ENCODE peak calls at places on chromosomes 12 and 14, in five cellular contexts. One of them, this sample, is unnamed.
A peak's percentile ranks its signal among the peaks of the same experiment; 100 is the strongest.

GRCh38 chr14:64762044-64763034 is 58.1 kb downstream of the PLEKHG3 start:
- DNase-seq in ovary: peak; percentile 97
- DNase-seq in left ventricle myocardium inferior: peak; percentile 82
- DNase-seq in GM23338: no peak
- DNase-seq in Peyer's patch: peak; percentile 75
- DNase-seq in this sample: peak; percentile 80

GRCh38 chr12:8036366-8036765 is 3.9 kb downstream of the FOXJ2 start:
- DNase-seq in ovary: no peak
- DNase-seq in left ventricle myocardium inferior: peak; percentile 45
- DNase-seq in GM23338: no peak
- DNase-seq in Peyer's patch: no peak
- DNase-seq in this sample: no peak

GRCh38 chr14:77681196-77682157 is 26.3 kb downstream of the ALKBH1 start:
- DNase-seq in ovary: no peak
- DNase-seq in left ventricle myocardium inferior: no peak
- DNase-seq in GM23338: no peak
- DNase-seq in Peyer's patch: peak; percentile 51
- DNase-seq in this sample: peak; percentile 88

GRCh38 chr14:97791906-97792305 is 994.7 kb downstream of the VRK1 start:
- DNase-seq in ovary: no peak
- DNase-seq in left ventricle myocardium inferior: no peak
- DNase-seq in GM23338: no peak
- DNase-seq in Peyer's patch: no peak
- DNase-seq in this sample: no peak

GRCh38 chr12:14723763-14724162 is 27.4 kb upstream of the GUCY2C start:
- DNase-seq in ovary: no peak
- DNase-seq in left ventricle myocardium inferior: peak; percentile 37
- DNase-seq in GM23338: peak; percentile 81
- DNase-seq in Peyer's patch: peak; percentile 52
- DNase-seq in this sample: peak; percentile 72

GRCh38 chr12:124125472-124125871 is 152.5 kb downstream of the ZNF664 start:
- DNase-seq in ovary: no peak
- DNase-seq in left ventricle myocardium inferior: no peak
- DNase-seq in GM23338: no peak
- DNase-seq in Peyer's patch: no peak
- DNase-seq in this sample: no peak

GRCh38 chr14:34484726-34485125 is 22.7 kb upstream of the SPTSSA start:
- DNase-seq in ovary: no peak
- DNase-seq in left ventricle myocardium inferior: no peak
- DNase-seq in GM23338: no peak
- DNase-seq in Peyer's patch: no peak
- DNase-seq in this sample: no peak

GRCh38 chr12:94614288-94614721 is 36.1 kb downstream of the TMCC3 start:
- DNase-seq in ovary: no peak
- DNase-seq in left ventricle myocardium inferior: no peak
- DNase-seq in GM23338: peak; percentile 76
- DNase-seq in Peyer's patch: no peak
- DNase-seq in this sample: no peak

GRCh38 chr12:124919646-124920352 is 5.3 kb upstream of the UBC start:
- DNase-seq in ovary: no peak
- DNase-seq in left ventricle myocardium inferior: no peak
- DNase-seq in GM23338: no peak
- DNase-seq in Peyer's patch: no peak
- DNase-seq in this sample: peak; percentile 85

GRCh38 chr12:69252033-69252432 is 12.7 kb downstream of the CPSF6 start:
- DNase-seq in ovary: no peak
- DNase-seq in left ventricle myocardium inferior: no peak
- DNase-seq in GM23338: no peak
- DNase-seq in Peyer's patch: no peak
- DNase-seq in this sample: no peak

GRCh38 chr12:39239484-39240143 is 203.3 kb downstream of the KIF21A start:
- DNase-seq in ovary: no peak
- DNase-seq in left ventricle myocardium inferior: no peak
- DNase-seq in GM23338: no peak
- DNase-seq in Peyer's patch: no peak
- DNase-seq in this sample: no peak

GRCh38 chr12:114669501-114670256 is 14.3 kb downstream of the TBX3 start:
- DNase-seq in ovary: peak; percentile 51
- DNase-seq in left ventricle myocardium inferior: no peak
- DNase-seq in GM23338: peak; percentile 77
- DNase-seq in Peyer's patch: no peak
- DNase-seq in this sample: no peak

GRCh38 chr14:36751116-36751515 is 89.5 kb downstream of the PAX9 start:
- DNase-seq in ovary: no peak
- DNase-seq in left ventricle myocardium inferior: no peak
- DNase-seq in GM23338: no peak
- DNase-seq in Peyer's patch: no peak
- DNase-seq in this sample: no peak

GRCh38 chr12:7433276-7433822 is 10.6 kb downstream of the CD163L1 start:
- DNase-seq in ovary: no peak
- DNase-seq in left ventricle myocardium inferior: no peak
- DNase-seq in GM23338: no peak
- DNase-seq in Peyer's patch: no peak
- DNase-seq in this sample: no peak

GRCh38 chr12:43287991-43288390 is 264.0 kb downstream of the ADAMTS20 start:
- DNase-seq in ovary: no peak
- DNase-seq in left ventricle myocardium inferior: no peak
- DNase-seq in GM23338: no peak
- DNase-seq in Peyer's patch: no peak
- DNase-seq in this sample: peak; percentile 38

GRCh38 chr12:28313631-28314030 is 123.4 kb downstream of the CCDC91 start:
- DNase-seq in ovary: no peak
- DNase-seq in left ventricle myocardium inferior: no peak
- DNase-seq in GM23338: no peak
- DNase-seq in Peyer's patch: no peak
- DNase-seq in this sample: no peak

GRCh38 chr12:45350861-45351260 is 135.0 kb downstream of the ANO6 start:
- DNase-seq in ovary: no peak
- DNase-seq in left ventricle myocardium inferior: no peak
- DNase-seq in GM23338: no peak
- DNase-seq in Peyer's patch: no peak
- DNase-seq in this sample: no peak

GRCh38 chr12:102769323-102769916 is 147.6 kb downstream of the PAH start:
- DNase-seq in ovary: peak; percentile 63
- DNase-seq in left ventricle myocardium inferior: peak; percentile 23
- DNase-seq in GM23338: peak; percentile 84
- DNase-seq in Peyer's patch: no peak
- DNase-seq in this sample: peak; percentile 39

GRCh38 chr14:100037351-100037750 is 27.9 kb upstream of the EVL start:
- DNase-seq in ovary: no peak
- DNase-seq in left ventricle myocardium inferior: no peak
- DNase-seq in GM23338: no peak
- DNase-seq in Peyer's patch: no peak
- DNase-seq in this sample: no peak

GRCh38 chr12:2963760-2964292 is 4.6 kb downstream of the TEAD4 start:
- DNase-seq in ovary: no peak
- DNase-seq in left ventricle myocardium inferior: peak; percentile 47
- DNase-seq in GM23338: peak; percentile 81
- DNase-seq in Peyer's patch: no peak
- DNase-seq in this sample: no peak

GRCh38 chr12:13342971-13343370 is 146.4 kb downstream of the EMP1 start:
- DNase-seq in ovary: no peak
- DNase-seq in left ventricle myocardium inferior: no peak
- DNase-seq in GM23338: no peak
- DNase-seq in Peyer's patch: no peak
- DNase-seq in this sample: no peak

GRCh38 chr12:5503774-5504173 is 71.9 kb downstream of the NTF3 start:
- DNase-seq in ovary: no peak
- DNase-seq in left ventricle myocardium inferior: no peak
- DNase-seq in GM23338: no peak
- DNase-seq in Peyer's patch: peak; percentile 81
- DNase-seq in this sample: peak; percentile 94

GRCh38 chr12:120684523-120684932 is 2.4 kb upstream of the MLEC start:
- DNase-seq in ovary: no peak
- DNase-seq in left ventricle myocardium inferior: no peak
- DNase-seq in GM23338: no peak
- DNase-seq in Peyer's patch: no peak
- DNase-seq in this sample: no peak

GRCh38 chr14:62645649-62646048 is 399.6 kb downstream of the KCNH5 start:
- DNase-seq in ovary: no peak
- DNase-seq in left ventricle myocardium inferior: no peak
- DNase-seq in GM23338: no peak
- DNase-seq in Peyer's patch: no peak
- DNase-seq in this sample: no peak

GRCh38 chr14:105873870-105874512 is 347.6 kb downstream of the TMEM121 start:
- DNase-seq in ovary: no peak
- DNase-seq in left ventricle myocardium inferior: no peak
- DNase-seq in GM23338: no peak
- DNase-seq in Peyer's patch: no peak
- DNase-seq in this sample: no peak

GRCh38 chr14:29518335-29518734 is 409.3 kb downstream of the PRKD1 start:
- DNase-seq in ovary: no peak
- DNase-seq in left ventricle myocardium inferior: no peak
- DNase-seq in GM23338: no peak
- DNase-seq in Peyer's patch: no peak
- DNase-seq in this sample: no peak

GRCh38 chr14:49106721-49107689 is 479.2 kb downstream of the RPS29 start:
- DNase-seq in ovary: no peak
- DNase-seq in left ventricle myocardium inferior: no peak
- DNase-seq in GM23338: no peak
- DNase-seq in Peyer's patch: no peak
- DNase-seq in this sample: no peak

GRCh38 chr12:55736780-55737580 is 5.9 kb upstream of the GDF11 start:
- DNase-seq in ovary: no peak
- DNase-seq in left ventricle myocardium inferior: peak; percentile 64
- DNase-seq in GM23338: peak; percentile 98
- DNase-seq in Peyer's patch: peak; percentile 89
- DNase-seq in this sample: peak; percentile 93

GRCh38 chr14:92961567-92961855 is 38.6 kb downstream of the CHGA start:
- DNase-seq in ovary: no peak
- DNase-seq in left ventricle myocardium inferior: peak; percentile 12
- DNase-seq in GM23338: no peak
- DNase-seq in Peyer's patch: no peak
- DNase-seq in this sample: no peak

GRCh38 chr14:51119411-51120051 is 24.6 kb upstream of the TRIM9 start:
- DNase-seq in ovary: no peak
- DNase-seq in left ventricle myocardium inferior: no peak
- DNase-seq in GM23338: no peak
- DNase-seq in Peyer's patch: no peak
- DNase-seq in this sample: no peak

GRCh38 chr12:53486730-53487487 is 12.3 kb downstream of the MAP3K12 start:
- DNase-seq in ovary: no peak
- DNase-seq in left ventricle myocardium inferior: no peak
- DNase-seq in GM23338: no peak
- DNase-seq in Peyer's patch: no peak
- DNase-seq in this sample: no peak

GRCh38 chr12:53484686-53485567 is 14.3 kb downstream of the MAP3K12 start:
- DNase-seq in ovary: no peak
- DNase-seq in left ventricle myocardium inferior: no peak
- DNase-seq in GM23338: no peak
- DNase-seq in Peyer's patch: no peak
- DNase-seq in this sample: peak; percentile 51

GRCh38 chr12:53483979-53484377 is 15.3 kb downstream of the MAP3K12 start:
- DNase-seq in ovary: no peak
- DNase-seq in left ventricle myocardium inferior: no peak
- DNase-seq in GM23338: no peak
- DNase-seq in Peyer's patch: no peak
- DNase-seq in this sample: no peak

GRCh38 chr12:53483225-53483978 is 15.9 kb downstream of the MAP3K12 start:
- DNase-seq in ovary: no peak
- DNase-seq in left ventricle myocardium inferior: no peak
- DNase-seq in GM23338: peak; percentile 37
- DNase-seq in Peyer's patch: peak; percentile 69
- DNase-seq in this sample: peak; percentile 90

GRCh38 chr12:53485955-53486729 is 13.1 kb downstream of the MAP3K12 start:
- DNase-seq in ovary: no peak
- DNase-seq in left ventricle myocardium inferior: no peak
- DNase-seq in GM23338: no peak
- DNase-seq in Peyer's patch: no peak
- DNase-seq in this sample: no peak
- H3K36me3 ChIP-seq in ovary: no peaks in the 10 kb centered on the region
- H3K36me3 ChIP-seq in left ventricle myocardium inferior: peaks cover 53% of the 10 kb centered on the region
- H3K36me3 ChIP-seq in GM23338: peaks cover 4% of the 10 kb centered on the region
- H3K36me3 ChIP-seq in Peyer's patch: peaks cover 48% of the 10 kb centered on the region
- H3K36me3 ChIP-seq in this sample: peaks cover 5% of the 10 kb centered on the region

DNA sequence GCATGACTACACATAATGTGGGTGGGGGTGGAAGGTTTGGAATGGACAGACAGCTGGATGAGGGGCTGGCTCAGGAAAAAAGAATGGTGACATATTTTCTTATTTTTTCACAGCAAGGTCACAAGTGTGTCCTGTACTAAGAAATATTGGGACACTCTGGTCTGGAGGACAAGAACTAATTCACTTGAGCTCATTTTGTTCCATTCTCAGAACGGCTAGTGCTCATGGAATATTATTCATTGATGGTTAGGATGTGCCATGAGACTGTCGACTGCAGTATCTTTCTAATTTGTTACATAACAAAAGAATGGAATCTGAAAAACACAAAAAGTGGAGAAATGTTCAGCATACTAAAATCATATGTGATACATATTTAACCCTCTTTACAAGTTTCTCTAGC is 149.5 kb downstream of the BMP4 start:
- DNase-seq in ovary: no peak
- DNase-seq in left ventricle myocardium inferior: no peak
- DNase-seq in GM23338: no peak
- DNase-seq in Peyer's patch: no peak
- DNase-seq in this sample: no peak
- H3K27ac ChIP-seq in ovary: no peak overlapping the region
- H3K27ac ChIP-seq in left ventricle myocardium inferior: peak overlapping the region; percentile 71
- H3K27ac ChIP-seq in GM23338: no peak overlapping the region
- H3K27ac ChIP-seq in Peyer's patch: no peak overlapping the region
- H3K27ac ChIP-seq in this sample: no peak overlapping the region

GRCh38 chr12:21848192-21848591 is 73.7 kb upstream of the KCNJ8 start:
- DNase-seq in ovary: no peak
- DNase-seq in left ventricle myocardium inferior: no peak
- DNase-seq in GM23338: no peak
- DNase-seq in Peyer's patch: no peak
- DNase-seq in this sample: no peak
- H3K36me3 ChIP-seq in ovary: no peaks in the 10 kb centered on the region
- H3K36me3 ChIP-seq in left ventricle myocardium inferior: peaks cover 65% of the 10 kb centered on the region
- H3K36me3 ChIP-seq in GM23338: no peaks in the 10 kb centered on the region
- H3K36me3 ChIP-seq in Peyer's patch: no peaks in the 10 kb centered on the region
- H3K36me3 ChIP-seq in this sample: no peaks in the 10 kb centered on the region

DNA sequence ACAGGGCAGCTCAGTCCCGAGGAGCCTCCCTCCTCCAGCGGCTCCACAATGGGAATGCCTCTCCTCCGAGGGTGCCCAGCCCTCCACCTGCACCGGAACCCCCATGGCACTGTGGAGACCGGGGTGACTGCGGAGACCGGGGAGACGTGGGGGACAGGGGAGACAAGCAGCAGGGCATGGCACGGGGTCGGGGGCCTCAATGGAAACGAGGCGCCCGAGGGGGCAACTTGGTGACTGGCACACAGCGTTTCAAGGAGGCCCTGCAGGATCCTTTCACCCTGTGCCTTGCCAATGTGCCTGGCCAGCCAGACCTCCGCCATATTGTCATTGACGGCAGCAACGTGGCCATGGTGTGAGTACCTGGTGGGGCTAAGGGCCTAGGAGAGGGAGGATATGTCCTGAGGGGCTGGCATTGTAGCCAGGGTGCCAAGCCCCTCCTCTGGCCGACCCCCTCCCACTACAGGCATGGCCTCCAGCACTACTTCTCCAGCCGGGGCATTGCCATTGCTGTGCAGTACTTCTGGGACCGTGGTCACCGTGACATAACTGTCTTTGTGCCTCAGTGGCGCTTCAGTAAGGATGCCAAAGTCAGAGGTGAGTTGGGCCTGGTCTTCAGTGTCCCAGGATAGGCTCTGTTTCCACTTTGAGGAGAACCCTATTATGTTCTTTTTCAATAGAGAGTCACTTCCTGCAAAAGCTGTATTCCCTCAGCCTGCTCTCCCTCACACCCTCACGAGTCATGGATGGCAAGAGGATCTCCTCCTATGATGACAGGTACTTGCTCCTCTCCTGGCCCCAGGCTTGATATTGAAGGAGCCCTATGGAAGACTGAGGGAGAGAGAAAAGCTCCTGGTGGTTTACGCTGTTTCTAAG is 2.7 kb downstream of the KHNYN start:
- DNase-seq in ovary: peak; percentile 24
- DNase-seq in left ventricle myocardium inferior: no peak
- DNase-seq in GM23338: no peak
- DNase-seq in Peyer's patch: no peak
- DNase-seq in this sample: no peak
- H3K27ac ChIP-seq in ovary: peak overlapping the region; percentile 99
- H3K27ac ChIP-seq in left ventricle myocardium inferior: peak overlapping the region; percentile 96
- H3K27ac ChIP-seq in GM23338: no peak overlapping the region
- H3K27ac ChIP-seq in Peyer's patch: no peak overlapping the region
- H3K27ac ChIP-seq in this sample: no peak overlapping the region